ENCODE peak calls at places on chromosomes 7 and 10, in nine cellular contexts. One of them, this sample, is unnamed.

GRCh38 chr7:71559214-71559613 is 427.3 kb downstream of the GALNT17 start:
- DNase-seq in brain microvascular endothelial cell: no peak
- DNase-seq in B cell: no peak
- DNase-seq in retinal pigment epithelial cell: no peak
- DNase-seq in A549: no peak
- DNase-seq in activated B cell treated with CpG ODN at 0.5 μM for 24 hours: no peak
- DNase-seq in SK-N-SH: no peak
- DNase-seq in fibroblast of lung: no peak
- DNase-seq in GM23338: no peak
- DNase-seq in this sample: no peak

GRCh38 chr10:22043327-22043633 is 39.8 kb upstream of the DNAJC1 start:
- DNase-seq in brain microvascular endothelial cell: no peak
- DNase-seq in B cell: no peak
- DNase-seq in retinal pigment epithelial cell: no peak
- DNase-seq in A549: no peak
- DNase-seq in activated B cell treated with CpG ODN at 0.5 μM for 24 hours: no peak
- DNase-seq in SK-N-SH: no peak
- DNase-seq in fibroblast of lung: no peak
- DNase-seq in GM23338: no peak
- DNase-seq in this sample: no peak

GRCh38 chr7:150823010-150823409 is 22.4 kb downstream of the TMEM176A start:
- DNase-seq in brain microvascular endothelial cell: no peak
- DNase-seq in B cell: no peak
- DNase-seq in retinal pigment epithelial cell: no peak
- DNase-seq in A549: no peak
- DNase-seq in activated B cell treated with CpG ODN at 0.5 μM for 24 hours: no peak
- DNase-seq in SK-N-SH: no peak
- DNase-seq in fibroblast of lung: no peak
- DNase-seq in GM23338: no peak
- DNase-seq in this sample: no peak

GRCh38 chr7:142787034-142787768 is 16.4 kb downstream of the PRSS2 start:
- DNase-seq in brain microvascular endothelial cell: no peak
- DNase-seq in B cell: no peak
- DNase-seq in retinal pigment epithelial cell: no peak
- DNase-seq in A549: no peak
- DNase-seq in activated B cell treated with CpG ODN at 0.5 μM for 24 hours: no peak
- DNase-seq in SK-N-SH: no peak
- DNase-seq in fibroblast of lung: no peak
- DNase-seq in GM23338: no peak
- DNase-seq in this sample: no peak

GRCh38 chr7:99141334-99141733 is 2.6 kb downstream of the SMURF1 start:
- DNase-seq in brain microvascular endothelial cell: no peak
- DNase-seq in B cell: no peak
- DNase-seq in retinal pigment epithelial cell: no peak
- DNase-seq in A549: no peak
- DNase-seq in activated B cell treated with CpG ODN at 0.5 μM for 24 hours: no peak
- DNase-seq in SK-N-SH: no peak
- DNase-seq in fibroblast of lung: no peak
- DNase-seq in GM23338: no peak
- DNase-seq in this sample: no peak

GRCh38 chr10:75103881-75104686 is 7.4 kb upstream of the SAMD8 start:
- DNase-seq in brain microvascular endothelial cell: no peak
- DNase-seq in B cell: no peak
- DNase-seq in retinal pigment epithelial cell: no peak
- DNase-seq in A549: no peak
- DNase-seq in activated B cell treated with CpG ODN at 0.5 μM for 24 hours: no peak
- DNase-seq in SK-N-SH: no peak
- DNase-seq in fibroblast of lung: no peak
- DNase-seq in GM23338: no peak
- DNase-seq in this sample: no peak

GRCh38 chr7:92608380-92609322 is 18.5 kb upstream of the FAM133B start:
- DNase-seq in brain microvascular endothelial cell: no peak
- DNase-seq in B cell: no peak
- DNase-seq in retinal pigment epithelial cell: no peak
- DNase-seq in A549: no peak
- DNase-seq in activated B cell treated with CpG ODN at 0.5 μM for 24 hours: no peak
- DNase-seq in SK-N-SH: no peak
- DNase-seq in fibroblast of lung: no peak
- DNase-seq in GM23338: peak; percentile 92
- DNase-seq in this sample: no peak

GRCh38 chr10:132418520-132419416 is 21.8 kb downstream of the PWWP2B start:
- DNase-seq in brain microvascular endothelial cell: no peak
- DNase-seq in B cell: peak; percentile 71
- DNase-seq in retinal pigment epithelial cell: no peak
- DNase-seq in A549: peak; percentile 68
- DNase-seq in activated B cell treated with CpG ODN at 0.5 μM for 24 hours: no peak
- DNase-seq in SK-N-SH: peak; percentile 49
- DNase-seq in fibroblast of lung: peak; percentile 22
- DNase-seq in GM23338: peak; percentile 86
- DNase-seq in this sample: no peak

GRCh38 chr7:153185936-153186335 is 426.4 kb downstream of the ACTR3B start:
- DNase-seq in brain microvascular endothelial cell: no peak
- DNase-seq in B cell: no peak
- DNase-seq in retinal pigment epithelial cell: no peak
- DNase-seq in A549: no peak
- DNase-seq in activated B cell treated with CpG ODN at 0.5 μM for 24 hours: no peak
- DNase-seq in SK-N-SH: no peak
- DNase-seq in fibroblast of lung: no peak
- DNase-seq in GM23338: peak; percentile 11
- DNase-seq in this sample: no peak

GRCh38 chr10:13765641-13766341 is 179.0 kb downstream of the PRPF18 start:
- DNase-seq in brain microvascular endothelial cell: no peak
- DNase-seq in B cell: no peak
- DNase-seq in retinal pigment epithelial cell: peak; percentile 76
- DNase-seq in A549: peak; percentile 48
- DNase-seq in activated B cell treated with CpG ODN at 0.5 μM for 24 hours: no peak
- DNase-seq in SK-N-SH: no peak
- DNase-seq in fibroblast of lung: no peak
- DNase-seq in GM23338: no peak
- DNase-seq in this sample: no peak

GRCh38 chr7:2299131-2299829 is 15.0 kb downstream of the SNX8 start:
- DNase-seq in brain microvascular endothelial cell: peak; percentile 88
- DNase-seq in B cell: peak; percentile 57
- DNase-seq in retinal pigment epithelial cell: no peak
- DNase-seq in A549: no peak
- DNase-seq in activated B cell treated with CpG ODN at 0.5 μM for 24 hours: peak; percentile 49
- DNase-seq in SK-N-SH: no peak
- DNase-seq in fibroblast of lung: peak; percentile 75
- DNase-seq in GM23338: no peak
- DNase-seq in this sample: no peak

GRCh38 chr7:101411477-101411954 is 48.8 kb downstream of the COL26A1 start:
- DNase-seq in brain microvascular endothelial cell: no peak
- DNase-seq in B cell: no peak
- DNase-seq in retinal pigment epithelial cell: no peak
- DNase-seq in A549: no peak
- DNase-seq in activated B cell treated with CpG ODN at 0.5 μM for 24 hours: no peak
- DNase-seq in SK-N-SH: no peak
- DNase-seq in fibroblast of lung: no peak
- DNase-seq in GM23338: peak; percentile 96
- DNase-seq in this sample: no peak
- TF ChIP-seq CTCF in brain microvascular endothelial cell: no peak
- TF ChIP-seq CTCF in B cell: peak; percentile 56
- TF ChIP-seq CTCF in retinal pigment epithelial cell: no peak
- TF ChIP-seq CTCF in A549: peak; percentile 4
- TF ChIP-seq CTCF in activated B cell treated with CpG ODN at 0.5 μM for 24 hours: no peak
- TF ChIP-seq CTCF in SK-N-SH: no peak
- TF ChIP-seq CTCF in fibroblast of lung: no peak
- TF ChIP-seq CTCF in GM23338: no peak
- TF ChIP-seq CTCF in this sample: peak; percentile 28

GRCh38 chr10:110919971-110920881 is 822 bp downstream of the SHOC2 start:
- DNase-seq in brain microvascular endothelial cell: peak; percentile 22
- DNase-seq in B cell: peak; percentile 57
- DNase-seq in retinal pigment epithelial cell: no peak
- DNase-seq in A549: no peak
- DNase-seq in activated B cell treated with CpG ODN at 0.5 μM for 24 hours: no peak
- DNase-seq in SK-N-SH: peak; percentile 25
- DNase-seq in fibroblast of lung: peak; percentile 39
- DNase-seq in GM23338: peak; percentile 65
- DNase-seq in this sample: peak; percentile 68

GRCh38 chr10:110918633-110919348 is at the start of gene BBIP1:
- DNase-seq in brain microvascular endothelial cell: peak; percentile 100
- DNase-seq in B cell: peak; percentile 83
- DNase-seq in retinal pigment epithelial cell: peak; percentile 99
- DNase-seq in A549: peak; percentile 92
- DNase-seq in activated B cell treated with CpG ODN at 0.5 μM for 24 hours: peak; percentile 89
- DNase-seq in SK-N-SH: peak; percentile 89
- DNase-seq in fibroblast of lung: peak; percentile 100
- DNase-seq in GM23338: no peak
- DNase-seq in this sample: peak; percentile 98

GRCh38 chr10:110919349-110919931 is at the start of gene SHOC2:
- DNase-seq in brain microvascular endothelial cell: no peak
- DNase-seq in B cell: peak; percentile 87
- DNase-seq in retinal pigment epithelial cell: no peak
- DNase-seq in A549: peak; percentile 55
- DNase-seq in activated B cell treated with CpG ODN at 0.5 μM for 24 hours: peak; percentile 86
- DNase-seq in SK-N-SH: peak; percentile 93
- DNase-seq in fibroblast of lung: no peak
- DNase-seq in GM23338: peak; percentile 100
- DNase-seq in this sample: peak; percentile 100

GRCh38 chr10:110916554-110917346 is 2.2 kb downstream of the BBIP1 start:
- DNase-seq in brain microvascular endothelial cell: peak; percentile 92
- DNase-seq in B cell: no peak
- DNase-seq in retinal pigment epithelial cell: peak; percentile 41
- DNase-seq in A549: no peak
- DNase-seq in activated B cell treated with CpG ODN at 0.5 μM for 24 hours: no peak
- DNase-seq in SK-N-SH: no peak
- DNase-seq in fibroblast of lung: peak; percentile 69
- DNase-seq in GM23338: no peak
- DNase-seq in this sample: no peak

DNA sequence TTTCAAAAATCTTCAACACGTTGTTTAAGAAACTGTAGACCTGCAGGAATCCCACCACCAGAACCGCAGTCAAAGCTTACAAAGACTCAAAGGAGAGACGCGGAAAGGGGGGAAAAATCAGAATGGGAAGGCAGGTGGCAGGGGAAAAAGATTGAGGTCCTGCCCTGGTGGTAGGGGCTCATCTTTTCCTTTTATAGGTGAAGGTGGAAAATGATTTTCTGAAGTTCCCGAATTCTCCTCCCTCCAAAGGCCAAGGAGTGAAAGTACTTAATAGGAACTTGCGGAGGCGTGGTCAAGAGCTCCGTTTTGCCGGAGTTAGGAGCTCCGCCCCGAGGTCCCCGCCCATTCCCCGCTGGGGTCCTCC is 729 bp downstream of the BBIP1 start:
- DNase-seq in brain microvascular endothelial cell: peak; percentile 94
- DNase-seq in B cell: no peak
- DNase-seq in retinal pigment epithelial cell: peak; percentile 80
- DNase-seq in A549: peak; percentile 89
- DNase-seq in activated B cell treated with CpG ODN at 0.5 μM for 24 hours: no peak
- DNase-seq in SK-N-SH: no peak
- DNase-seq in fibroblast of lung: peak; percentile 96
- DNase-seq in GM23338: peak; percentile 99
- DNase-seq in this sample: no peak
- TF ChIP-seq CTCF in brain microvascular endothelial cell: peak; percentile 5
- TF ChIP-seq CTCF in B cell: no peak
- TF ChIP-seq CTCF in retinal pigment epithelial cell: no peak
- TF ChIP-seq CTCF in A549: no peak
- TF ChIP-seq CTCF in activated B cell treated with CpG ODN at 0.5 μM for 24 hours: no peak
- TF ChIP-seq CTCF in SK-N-SH: peak; percentile 8
- TF ChIP-seq CTCF in fibroblast of lung: no peak
- TF ChIP-seq CTCF in GM23338: no peak
- TF ChIP-seq CTCF in this sample: peak; percentile 42

GRCh38 chr7:70043139-70043538 is 444.9 kb downstream of the AUTS2 start:
- DNase-seq in brain microvascular endothelial cell: no peak
- DNase-seq in B cell: no peak
- DNase-seq in retinal pigment epithelial cell: no peak
- DNase-seq in A549: no peak
- DNase-seq in activated B cell treated with CpG ODN at 0.5 μM for 24 hours: no peak
- DNase-seq in SK-N-SH: no peak
- DNase-seq in fibroblast of lung: no peak
- DNase-seq in GM23338: no peak
- DNase-seq in this sample: no peak

GRCh38 chr7:70044525-70044924 is 446.2 kb downstream of the AUTS2 start:
- DNase-seq in brain microvascular endothelial cell: no peak
- DNase-seq in B cell: no peak
- DNase-seq in retinal pigment epithelial cell: no peak
- DNase-seq in A549: no peak
- DNase-seq in activated B cell treated with CpG ODN at 0.5 μM for 24 hours: no peak
- DNase-seq in SK-N-SH: no peak
- DNase-seq in fibroblast of lung: no peak
- DNase-seq in GM23338: no peak
- DNase-seq in this sample: no peak

GRCh38 chr7:70044064-70044463 is 445.8 kb downstream of the AUTS2 start:
- DNase-seq in brain microvascular endothelial cell: no peak
- DNase-seq in B cell: no peak
- DNase-seq in retinal pigment epithelial cell: no peak
- DNase-seq in A549: no peak
- DNase-seq in activated B cell treated with CpG ODN at 0.5 μM for 24 hours: no peak
- DNase-seq in SK-N-SH: peak; percentile 61
- DNase-seq in fibroblast of lung: no peak
- DNase-seq in GM23338: peak; percentile 51
- DNase-seq in this sample: no peak

GRCh38 chr7:70042533-70042932 is 444.3 kb downstream of the AUTS2 start:
- DNase-seq in brain microvascular endothelial cell: no peak
- DNase-seq in B cell: no peak
- DNase-seq in retinal pigment epithelial cell: no peak
- DNase-seq in A549: no peak
- DNase-seq in activated B cell treated with CpG ODN at 0.5 μM for 24 hours: no peak
- DNase-seq in SK-N-SH: peak; percentile 31
- DNase-seq in fibroblast of lung: peak; percentile 75
- DNase-seq in GM23338: no peak
- DNase-seq in this sample: no peak

DNA sequence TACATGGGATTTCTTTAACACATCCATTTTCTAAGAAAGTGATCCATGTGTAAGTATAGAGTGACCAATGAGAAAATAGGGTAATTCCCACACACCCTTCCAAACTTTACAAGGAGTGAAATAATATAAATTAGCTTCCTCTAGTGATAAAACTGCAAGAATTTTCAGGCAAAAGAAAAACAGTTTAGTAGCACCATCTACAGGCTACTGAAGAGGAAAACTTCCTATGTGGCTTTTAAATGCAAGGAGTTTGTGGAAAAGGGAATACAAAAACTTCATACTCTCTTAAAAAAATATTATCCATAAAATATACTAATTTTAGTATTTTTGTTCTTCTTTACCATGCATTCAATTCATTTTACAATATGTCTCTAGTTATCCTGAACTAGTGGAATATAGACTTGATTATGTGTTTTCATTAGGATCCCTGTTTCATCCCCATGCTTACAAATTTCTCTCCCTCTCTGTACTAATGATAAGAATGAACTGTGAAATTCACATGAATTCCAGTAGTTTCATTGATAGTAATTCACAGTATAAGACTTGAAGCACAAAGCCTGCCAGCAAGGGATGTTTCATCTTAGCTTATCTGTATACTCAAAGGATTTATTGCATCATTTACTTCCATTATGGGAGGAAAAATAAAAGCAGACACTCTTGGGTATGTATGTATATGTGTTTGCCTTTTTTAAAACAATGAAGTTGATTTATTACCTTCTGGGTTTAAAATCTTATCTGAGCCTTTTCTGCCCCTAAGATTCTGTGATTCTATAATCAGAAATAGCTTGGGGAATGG is 442.9 kb downstream of the AUTS2 start:
- DNase-seq in brain microvascular endothelial cell: no peak
- DNase-seq in B cell: no peak
- DNase-seq in retinal pigment epithelial cell: no peak
- DNase-seq in A549: peak; percentile 5
- DNase-seq in activated B cell treated with CpG ODN at 0.5 μM for 24 hours: no peak
- DNase-seq in SK-N-SH: no peak
- DNase-seq in fibroblast of lung: peak; percentile 59
- DNase-seq in GM23338: peak; percentile 49
- DNase-seq in this sample: no peak
- TF ChIP-seq CTCF in brain microvascular endothelial cell: peak; percentile 14
- TF ChIP-seq CTCF in B cell: peak; percentile 54
- TF ChIP-seq CTCF in retinal pigment epithelial cell: peak; percentile 52
- TF ChIP-seq CTCF in A549: peak; percentile 53
- TF ChIP-seq CTCF in activated B cell treated with CpG ODN at 0.5 μM for 24 hours: no peak
- TF ChIP-seq CTCF in SK-N-SH: peak; percentile 78
- TF ChIP-seq CTCF in fibroblast of lung: peak; percentile 13
- TF ChIP-seq CTCF in GM23338: peak; percentile 63
- TF ChIP-seq CTCF in this sample: peak; percentile 91

GRCh38 chr10:76492678-76493472 is 1061.5 kb downstream of the LRMDA start:
- DNase-seq in brain microvascular endothelial cell: no peak
- DNase-seq in B cell: no peak
- DNase-seq in retinal pigment epithelial cell: no peak
- DNase-seq in A549: no peak
- DNase-seq in activated B cell treated with CpG ODN at 0.5 μM for 24 hours: no peak
- DNase-seq in SK-N-SH: no peak
- DNase-seq in fibroblast of lung: no peak
- DNase-seq in GM23338: no peak
- DNase-seq in this sample: no peak
- TF ChIP-seq CTCF in brain microvascular endothelial cell: no peak
- TF ChIP-seq CTCF in B cell: no peak
- TF ChIP-seq CTCF in retinal pigment epithelial cell: no peak
- TF ChIP-seq CTCF in A549: no peak
- TF ChIP-seq CTCF in activated B cell treated with CpG ODN at 0.5 μM for 24 hours: no peak
- TF ChIP-seq CTCF in SK-N-SH: no peak
- TF ChIP-seq CTCF in fibroblast of lung: no peak
- TF ChIP-seq CTCF in GM23338: no peak
- TF ChIP-seq CTCF in this sample: no peak

This sample was measured in chondrocyte.